ENCODE peak calls at places on chromosomes 4 and X, in five cellular contexts. H, M, Z, N and E are unnamed samples.

GRCh38 chr4:71300362-71300761 is 38.5 kb upstream of the SLC4A4 start:
- DNase-seq in H (no peak), M (no peak), Z (no peak), N (no peak), E (no peak)

GRCh38 chr4:29581469-29581868 is 1138.7 kb upstream of the PCDH7 start:
- DNase-seq in H (no peak), M (no peak), Z (no peak), N (no peak), E (no peak)

GRCh38 chr4:72709475-72709874 is 140.5 kb upstream of the ADAMTS3 start:
- DNase-seq in H (no peak), M (no peak), Z (no peak), N (no peak), E (no peak)

GRCh38 chr4:71468086-71468485 is 129.3 kb downstream of the SLC4A4 start:
- DNase-seq in H (no peak), M (no peak), Z (no peak), N (no peak), E (no peak)

GRCh38 chrX:17738002-17738713 is 865 bp downstream of the SCML1 start:
- DNase-seq in H (peak; percentile 9), M (peak; percentile 16), Z (no peak), N (peak; percentile 14), E (no peak)

GRCh38 chr4:23827971-23828680 is 61.7 kb downstream of the PPARGC1A start:
- DNase-seq in H (no peak), M (no peak), Z (no peak), N (no peak), E (no peak)

GRCh38 chr4:185343726-185344581 is 51.8 kb downstream of the LRP2BP start:
- DNase-seq in H (peak; percentile 45), M (no peak), Z (no peak), N (no peak), E (peak; percentile 68)

GRCh38 chrX:138945219-138945618 is 233.7 kb upstream of the FGF13 start:
- DNase-seq in H (peak; percentile 15), M (no peak), Z (no peak), N (no peak), E (no peak)

GRCh38 chrX:54419559-54420302 is 20.5 kb upstream of the TSR2 start:
- DNase-seq in H (no peak), M (no peak), Z (no peak), N (no peak), E (no peak)

GRCh38 chr4:26719954-26720552 is 136.2 kb downstream of the TBC1D19 start:
- DNase-seq in H (peak; percentile 22), M (no peak), Z (peak; percentile 9), N (no peak), E (no peak)

GRCh38 chr4:826508-827208 is 729 bp upstream of the CPLX1 start:
- DNase-seq in H (no peak), M (no peak), Z (no peak), N (no peak), E (peak; percentile 81)

GRCh38 chr4:39429476-39430310 is 23.0 kb downstream of the KLB start:
- DNase-seq in H (no peak), M (no peak), Z (no peak), N (no peak), E (no peak)

GRCh38 chr4:154332681-154333421 is 158.7 kb downstream of the DCHS2 start:
- DNase-seq in H (no peak), M (peak; percentile 43), Z (no peak), N (no peak), E (no peak)

GRCh38 chrX:113906168-113906567 is 677.7 kb upstream of the HTR2C start:
- DNase-seq in H (no peak), M (no peak), Z (peak; percentile 0), N (no peak), E (no peak)

GRCh38 chr4:24141836-24142235 is 252.0 kb upstream of the PPARGC1A start:
- DNase-seq in H (peak; percentile 25), M (no peak), Z (no peak), N (no peak), E (no peak)

GRCh38 chrX:154735695-154736393 is 15.0 kb downstream of the GAB3 start:
- DNase-seq in H (peak; percentile 58), M (no peak), Z (no peak), N (no peak), E (no peak)

GRCh38 chr4:33063238-33063637 is 2343.1 kb downstream of the PCDH7 start:
- DNase-seq in H (peak; percentile 61), M (no peak), Z (peak; percentile 3), N (no peak), E (no peak)

GRCh38 chr4:71765349-71765748 is 18.5 kb downstream of the GC start:
- DNase-seq in H (peak; percentile 9), M (no peak), Z (no peak), N (no peak), E (no peak)

GRCh38 chr4:106315476-106315967 is 487 bp downstream of the TBCK start:
- DNase-seq in H (peak; percentile 18), M (peak; percentile 15), Z (no peak), N (no peak), E (no peak)

GRCh38 chr4:98113005-98113404 is 30.3 kb downstream of the STPG2 start:
- DNase-seq in H (peak; percentile 13), M (no peak), Z (no peak), N (peak; percentile 9), E (no peak)

GRCh38 chr4:72107456-72107855 is 75.7 kb downstream of the NPFFR2 start:
- DNase-seq in H (no peak), M (no peak), Z (no peak), N (no peak), E (no peak)

GRCh38 chr4:54657194-54657555 is 582 bp upstream of the KIT start:
- DNase-seq in H (no peak), M (no peak), Z (no peak), N (no peak), E (no peak)

GRCh38 chr4:114383721-114384120 is 214.9 kb upstream of the UGT8 start:
- DNase-seq in H (peak; percentile 73), M (no peak), Z (peak; percentile 1), N (no peak), E (no peak)

GRCh38 chr4:138910914-138911336 is 104.7 kb upstream of the NOCT start:
- DNase-seq in H (peak; percentile 88), M (no peak), Z (no peak), N (peak; percentile 67), E (no peak)

GRCh38 chrX:131783555-131784338 is 239.4 kb upstream of the STK26 start:
- DNase-seq in H (no peak), M (no peak), Z (no peak), N (no peak), E (peak; percentile 80)